ENCODE peak calls at places on chromosomes 16 and 17, in ten cellular contexts. Z, A, M, U, G, E, Y, I, Q and C are unnamed samples.

GRCh38 chr16:67211674-67212073 is 12.7 kb downstream of the ELMO3 start:
- DNase-seq in Z (no peak), A (no peak), M (no peak), U (no peak), G (no peak), E (no peak), Y (no peak), I (no peak), Q (no peak), C (no peak)

GRCh38 chr16:67177743-67178699 is 5.7 kb downstream of the MATCAP1 start:
- DNase-seq in Z (peak), A (peak), M (peak), U (no peak), G (peak), E (peak), Y (peak), I (peak), Q (peak), C (no peak)

GRCh38 chr17:44384823-44385286 is 4.6 kb downstream of the ITGA2B start:
- DNase-seq in Z (peak), A (peak), M (no peak), U (no peak), G (no peak), E (peak), Y (no peak), I (no peak), Q (no peak), C (peak)

GRCh38 chr17:72654746-72655145 is 437.7 kb downstream of the SLC39A11 start:
- DNase-seq in Z (no peak), A (no peak), M (no peak), U (no peak), G (no peak), E (no peak), Y (no peak), I (no peak), Q (no peak), C (no peak)

GRCh38 chr17:55432358-55433028 is 10.9 kb upstream of the MMD start:
- DNase-seq in Z (peak), A (no peak), M (no peak), U (no peak), G (no peak), E (no peak), Y (no peak), I (no peak), Q (no peak), C (no peak)

GRCh38 chr16:84647830-84648594 is at the start of gene KLHL36:
- DNase-seq in Z (no peak), A (peak), M (peak), U (peak), G (peak), E (no peak), Y (no peak), I (peak), Q (peak), C (peak)

GRCh38 chr16:80733366-80733901 is 71.0 kb downstream of the CDYL2 start:
- DNase-seq in Z (no peak), A (no peak), M (no peak), U (no peak), G (no peak), E (no peak), Y (no peak), I (no peak), Q (no peak), C (no peak)

GRCh38 chr16:89732918-89733242 is 11.5 kb downstream of the ZNF276 start:
- DNase-seq in Z (no peak), A (no peak), M (no peak), U (no peak), G (no peak), E (no peak), Y (no peak), I (no peak), Q (no peak), C (no peak)

GRCh38 chr16:10984509-10984908 is 40.1 kb downstream of the CLEC16A start:
- DNase-seq in Z (peak), A (no peak), M (no peak), U (peak), G (no peak), E (no peak), Y (no peak), I (no peak), Q (peak), C (no peak)

GRCh38 chr16:28324235-28324886 is 32.0 kb downstream of the SBK1 start:
- DNase-seq in Z (no peak), A (no peak), M (no peak), U (no peak), G (peak), E (no peak), Y (no peak), I (no peak), Q (no peak), C (no peak)

GRCh38 chr17:35900693-35901487 is 20.7 kb upstream of the CCL5 start:
- DNase-seq in Z (no peak), A (no peak), M (no peak), U (no peak), G (no peak), E (no peak), Y (no peak), I (no peak), Q (no peak), C (no peak)

GRCh38 chr16:86392751-86393150 is 117.6 kb upstream of the FOXF1 start:
- DNase-seq in Z (peak), A (no peak), M (no peak), U (peak), G (no peak), E (no peak), Y (no peak), I (no peak), Q (no peak), C (no peak)

GRCh38 chr17:81314410-81315169 is 19.5 kb upstream of the SLC38A10 start:
- DNase-seq in Z (no peak), A (no peak), M (no peak), U (no peak), G (no peak), E (no peak), Y (no peak), I (no peak), Q (no peak), C (no peak)

GRCh38 chr16:77723108-77723514 is 797 bp downstream of the NUDT7 start:
- DNase-seq in Z (peak), A (no peak), M (peak), U (peak), G (no peak), E (no peak), Y (no peak), I (no peak), Q (peak), C (no peak)

GRCh38 chr17:2266045-2266864 is 37.3 kb downstream of the SMG6 start:
- DNase-seq in Z (no peak), A (no peak), M (no peak), U (no peak), G (no peak), E (no peak), Y (no peak), I (peak), Q (no peak), C (no peak)

GRCh38 chr16:88784074-88784855 is 755 bp downstream of the PIEZO1 start:
- DNase-seq in Z (peak), A (peak), M (peak), U (peak), G (peak), E (peak), Y (no peak), I (no peak), Q (peak), C (no peak)

GRCh38 chr17:31650756-31651520 is 208.1 kb downstream of the COPRS start:
- DNase-seq in Z (no peak), A (no peak), M (no peak), U (no peak), G (no peak), E (no peak), Y (no peak), I (no peak), Q (no peak), C (no peak)

GRCh38 chr17:32917081-32917480 is 10.9 kb upstream of the TMEM98 start:
- DNase-seq in Z (peak), A (no peak), M (no peak), U (no peak), G (no peak), E (no peak), Y (no peak), I (no peak), Q (no peak), C (no peak)

GRCh38 chr16:89437991-89438390 is 52.4 kb downstream of the ANKRD11 start:
- DNase-seq in Z (no peak), A (no peak), M (no peak), U (no peak), G (no peak), E (no peak), Y (no peak), I (no peak), Q (no peak), C (no peak)

GRCh38 chr17:16934836-16935235 is 37.1 kb downstream of the TNFRSF13B start:
- DNase-seq in Z (no peak), A (no peak), M (no peak), U (no peak), G (no peak), E (peak), Y (no peak), I (no peak), Q (no peak), C (no peak)

GRCh38 chr17:47703191-47703591 is 9.2 kb downstream of the TBKBP1 start:
- DNase-seq in Z (no peak), A (no peak), M (no peak), U (no peak), G (no peak), E (no peak), Y (no peak), I (no peak), Q (no peak), C (no peak)

GRCh38 chr16:22979038-22979437 is 165.1 kb downstream of the HS3ST2 start:
- DNase-seq in Z (no peak), A (no peak), M (no peak), U (no peak), G (peak), E (no peak), Y (no peak), I (no peak), Q (no peak), C (no peak)

GRCh38 chr17:65013613-65014391 is 42.7 kb downstream of the GNA13 start:
- DNase-seq in Z (peak), A (peak), M (peak), U (peak), G (no peak), E (no peak), Y (peak), I (no peak), Q (peak), C (no peak)

GRCh38 chr17:40500190-40500589 is 1.2 kb downstream of the TNS4 start:
- DNase-seq in Z (no peak), A (no peak), M (no peak), U (no peak), G (no peak), E (no peak), Y (no peak), I (no peak), Q (no peak), C (no peak)

GRCh38 chr17:39547713-39548478 is 59.8 kb downstream of the NEUROD2 start:
- DNase-seq in Z (peak), A (peak), M (peak), U (peak), G (peak), E (peak), Y (peak), I (peak), Q (peak), C (peak)

GRCh38 chr16:73217654-73218053 is 169.7 kb upstream of the ZFHX3 start:
- DNase-seq in Z (no peak), A (no peak), M (no peak), U (no peak), G (no peak), E (no peak), Y (no peak), I (no peak), Q (no peak), C (no peak)

GRCh38 chr16:51919736-51920135 is 627.2 kb downstream of the TOX3 start:
- DNase-seq in Z (no peak), A (no peak), M (no peak), U (no peak), G (no peak), E (no peak), Y (no peak), I (no peak), Q (no peak), C (no peak)

GRCh38 chr17:48555183-48555615 is 10.3 kb upstream of the HOXB2 start:
- DNase-seq in Z (peak), A (peak), M (peak), U (peak), G (peak), E (no peak), Y (no peak), I (no peak), Q (no peak), C (no peak)

GRCh38 chr16:53291757-53292392 is 142.4 kb upstream of the RBL2 start:
- DNase-seq in Z (peak), A (no peak), M (no peak), U (no peak), G (no peak), E (no peak), Y (no peak), I (no peak), Q (peak), C (no peak)

GRCh38 chr17:7314719-7315569 is at the start of gene GPS2:
- DNase-seq in Z (peak), A (peak), M (peak), U (peak), G (peak), E (peak), Y (peak), I (peak), Q (peak), C (peak)

GRCh38 chr17:794876-795275 is 12.7 kb downstream of the MRM3 start:
- DNase-seq in Z (peak), A (peak), M (peak), U (peak), G (peak), E (peak), Y (peak), I (peak), Q (peak), C (peak)

GRCh38 chr17:35931794-35932419 is 1.3 kb upstream of the RDM1 start:
- DNase-seq in Z (peak), A (no peak), M (peak), U (no peak), G (no peak), E (no peak), Y (no peak), I (no peak), Q (peak), C (no peak)

GRCh38 chr16:30112197-30113030 is 923 bp downstream of the GDPD3 start:
- DNase-seq in Z (peak), A (no peak), M (peak), U (no peak), G (peak), E (peak), Y (no peak), I (no peak), Q (peak), C (peak)

GRCh38 chr17:78924481-78925151 is 571 bp downstream of the TIMP2 start:
- DNase-seq in Z (no peak), A (no peak), M (no peak), U (no peak), G (no peak), E (peak), Y (no peak), I (no peak), Q (no peak), C (peak)

GRCh38 chr17:36661047-36661666 is 59.8 kb downstream of the MRM1 start:
- DNase-seq in Z (no peak), A (no peak), M (no peak), U (no peak), G (no peak), E (no peak), Y (no peak), I (no peak), Q (no peak), C (no peak)

GRCh38 chr17:6421700-6422604 is 13.0 kb downstream of the AIPL1 start:
- DNase-seq in Z (peak), A (peak), M (peak), U (peak), G (peak), E (peak), Y (peak), I (peak), Q (peak), C (peak)

GRCh38 chr16:802461-802860 is 1.9 kb upstream of the GNG13 start:
- DNase-seq in Z (no peak), A (no peak), M (no peak), U (no peak), G (no peak), E (no peak), Y (no peak), I (no peak), Q (no peak), C (no peak)

GRCh38 chr16:802914-803750 is 2.6 kb upstream of the GNG13 start:
- DNase-seq in Z (no peak), A (no peak), M (no peak), U (no peak), G (no peak), E (no peak), Y (no peak), I (no peak), Q (no peak), C (no peak)

GRCh38 chr16:805474-805873 is 4.9 kb upstream of the GNG13 start:
- DNase-seq in Z (no peak), A (no peak), M (no peak), U (no peak), G (no peak), E (no peak), Y (no peak), I (no peak), Q (no peak), C (no peak)

GRCh38 chr16:804193-805048 is 3.9 kb upstream of the GNG13 start:
- DNase-seq in Z (no peak), A (no peak), M (no peak), U (no peak), G (no peak), E (no peak), Y (no peak), I (no peak), Q (no peak), C (no peak)

DNA sequence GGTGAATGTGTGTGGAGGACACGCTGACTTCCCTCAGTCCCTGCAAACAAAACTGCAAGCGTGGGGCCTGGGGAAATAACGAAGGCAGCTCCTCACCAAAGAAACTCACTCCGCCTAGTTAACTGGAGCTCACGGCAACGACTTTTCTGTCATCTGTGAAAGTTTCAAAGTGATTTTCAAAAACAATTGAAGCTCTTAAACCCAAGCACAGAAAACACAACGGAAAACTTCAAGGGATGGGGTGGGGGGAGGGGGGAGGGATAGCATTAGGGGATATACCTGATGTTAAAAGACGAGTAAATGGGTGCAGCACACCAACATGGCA is 3.2 kb upstream of the GNG13 start:
- DNase-seq in Z (no peak), A (no peak), M (no peak), U (no peak), G (no peak), E (no peak), Y (no peak), I (no peak), Q (no peak), C (no peak)
- TF ChIP-seq CTCF in Z (no peak), A (no peak), M (no peak), U (no peak), G (no peak), E (no peak), Y (no peak), I (no peak), Q (no peak), C (no peak)

GRCh38 chr16:3695610-3696369 is 21.5 kb downstream of the TRAP1 start:
- DNase-seq in Z (no peak), A (no peak), M (no peak), U (no peak), G (no peak), E (no peak), Y (no peak), I (no peak), Q (no peak), C (no peak)
- TF ChIP-seq CTCF in Z (no peak), A (no peak), M (no peak), U (no peak), G (no peak), E (no peak), Y (no peak), I (no peak), Q (no peak), C (no peak)

DNA sequence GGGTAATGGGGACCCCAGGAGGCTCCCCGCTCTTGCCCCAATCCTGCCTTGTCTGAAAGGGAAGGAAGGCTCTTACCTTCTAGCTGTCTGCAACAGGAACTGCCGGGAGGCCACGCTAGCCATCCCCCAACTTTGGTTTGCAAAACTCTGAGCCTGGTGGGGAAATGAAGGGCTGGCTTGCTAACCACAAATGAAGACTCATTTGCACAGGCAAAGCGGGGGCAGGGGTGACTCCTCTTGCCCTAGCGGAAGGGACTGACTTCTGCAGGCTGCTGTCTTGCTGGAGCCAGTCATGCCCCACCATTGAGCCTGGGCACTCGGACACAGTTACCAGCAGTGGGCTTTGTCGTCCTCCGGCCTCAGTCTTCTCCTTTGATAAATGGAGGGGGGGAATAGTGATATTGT is 52.6 kb downstream of the PLCG2 start:
- DNase-seq in Z (no peak), A (no peak), M (peak), U (no peak), G (no peak), E (peak), Y (no peak), I (no peak), Q (no peak), C (no peak)
- TF ChIP-seq CTCF in Z (no peak), A (no peak), M (peak), U (no peak), G (no peak), E (no peak), Y (no peak), I (no peak), Q (no peak), C (no peak)

DNA sequence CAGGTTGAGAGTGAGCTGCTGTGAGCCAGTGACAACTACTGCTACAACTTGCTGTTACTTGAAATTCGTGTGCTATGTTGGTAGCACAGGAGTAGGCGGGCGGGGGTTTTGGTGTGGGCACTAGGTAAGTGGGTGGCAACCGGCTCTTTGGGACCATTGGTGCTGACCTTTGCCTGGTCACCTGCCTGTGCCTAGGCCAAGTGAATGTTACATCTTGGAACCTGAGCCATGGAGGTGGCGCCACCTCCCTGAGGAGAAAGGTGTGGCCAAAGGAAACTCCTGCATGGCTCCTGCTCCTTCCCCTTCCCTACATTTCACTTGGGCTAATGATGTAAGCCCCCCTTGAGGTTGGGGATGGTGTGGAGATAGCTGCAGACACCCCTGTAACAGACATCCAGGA is 25.4 kb upstream of the ARHGAP23 start:
- DNase-seq in Z (no peak), A (no peak), M (no peak), U (no peak), G (no peak), E (no peak), Y (no peak), I (no peak), Q (no peak), C (no peak)
- TF ChIP-seq CTCF in Z (no peak), A (no peak), M (no peak), U (no peak), G (no peak), E (no peak), Y (no peak), I (no peak), Q (peak), C (no peak)

DNA sequence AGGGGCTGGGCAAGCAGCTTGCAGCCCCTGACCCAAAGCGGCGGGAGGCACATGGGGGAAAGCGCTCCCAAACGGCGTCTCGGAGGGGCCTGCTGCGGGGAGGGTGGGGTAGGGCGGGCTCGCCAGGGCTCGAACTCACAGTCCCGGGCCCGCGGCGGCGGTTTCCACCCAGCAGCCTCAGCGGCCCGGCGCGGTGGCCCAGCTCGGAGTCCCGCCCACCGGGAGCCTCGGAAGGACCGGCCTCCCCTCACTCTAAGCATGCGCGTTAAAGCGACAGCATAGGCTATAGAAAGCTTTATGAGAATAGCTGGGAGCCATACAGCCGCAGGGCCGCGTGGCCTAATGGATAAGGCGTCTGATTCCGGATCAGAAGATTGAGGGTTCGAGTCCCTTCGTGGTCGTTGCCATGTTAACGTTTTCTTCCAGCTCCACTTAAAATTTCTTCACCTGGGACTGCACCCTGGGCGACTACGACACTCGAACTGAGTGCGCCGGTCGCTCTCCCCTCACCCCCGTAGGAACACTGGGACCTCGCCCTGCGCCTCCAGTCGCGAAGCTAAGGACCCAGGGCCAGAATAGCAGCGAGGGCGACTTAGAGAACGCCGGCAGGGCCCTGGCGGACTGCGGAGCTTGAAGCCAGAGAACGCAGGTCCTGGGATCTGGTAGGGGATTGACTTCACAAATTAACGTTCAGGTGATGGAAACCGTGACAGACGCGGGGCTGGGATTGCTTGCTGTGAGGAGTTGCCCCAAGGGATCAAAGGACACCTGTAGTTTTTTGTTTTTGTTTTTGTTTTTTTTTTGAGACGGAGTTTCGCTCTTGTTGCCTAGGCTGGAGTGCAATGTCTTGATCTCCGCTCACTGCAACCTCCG is 15.8 kb downstream of the ZNF213 start:
- DNase-seq in Z (peak), A (peak), M (peak), U (peak), G (peak), E (peak), Y (peak), I (peak), Q (peak), C (peak)
- TF ChIP-seq CTCF in Z (no peak), A (no peak), M (no peak), U (no peak), G (no peak), E (no peak), Y (no peak), I (no peak), Q (no peak), C (no peak)